ENCODE peak calls at places on chromosomes 3 and 15, in eight cellular contexts. H, B, Y, G, E, Q, R and P are unnamed samples.

GRCh38 chr3:146953523-146954125 is 348.5 kb upstream of the PLSCR5 start:
- DNase-seq in R (no peak), G (no peak), Q (no peak), Y (peak; percentile 1), E (no peak), B (no peak), H (no peak), P (peak; percentile 57)

GRCh38 chr15:92655178-92655995 is at the start of gene FAM174B:
- DNase-seq in B (no peak), Y (no peak), Q (no peak), H (no peak), G (peak; percentile 57), E (no peak), R (no peak), P (peak; percentile 84)

GRCh38 chr3:188646592-188646991 is 492.6 kb downstream of the LPP start:
- DNase-seq in H (no peak), Y (peak; percentile 26), G (no peak), E (no peak), R (no peak), Q (no peak), B (peak; percentile 37), P (no peak)

GRCh38 chr3:5162102-5162501 is 25.4 kb upstream of the EDEM1 start:
- DNase-seq in E (no peak), R (peak; percentile 51), G (no peak), Y (peak; percentile 79), Q (no peak), B (no peak), H (peak; percentile 84), P (peak; percentile 13)

GRCh38 chr15:31752363-31752762 is 278.0 kb upstream of the CHRNA7 start:
- DNase-seq in H (no peak), G (no peak), Q (no peak), E (no peak), B (no peak), Y (peak; percentile 1), R (peak; percentile 6), P (no peak)

GRCh38 chr3:30548605-30549004 is 57.8 kb upstream of the TGFBR2 start:
- DNase-seq in E (no peak), B (peak; percentile 64), R (peak; percentile 32), Y (no peak), G (no peak), Q (peak; percentile 4), H (no peak), P (no peak)

GRCh38 chr3:111846717-111847116 is 12.3 kb upstream of the PHLDB2 start:
- DNase-seq in Q (no peak), G (no peak), H (peak; percentile 46), E (no peak), Y (peak; percentile 91), R (peak; percentile 93), B (no peak), P (no peak)

GRCh38 chr15:45121020-45121419 is 6.9 kb downstream of the DUOXA2 start:
- DNase-seq in G (no peak), B (no peak), Q (no peak), E (no peak), R (no peak), H (no peak), Y (no peak), P (no peak)

GRCh38 chr3:12237076-12237475 is 51.8 kb upstream of the PPARG start:
- DNase-seq in E (no peak), Y (no peak), Q (no peak), B (no peak), G (no peak), H (no peak), R (no peak), P (no peak)

GRCh38 chr15:22811640-22812039 is 25.2 kb downstream of the NIPA1 start:
- DNase-seq in R (no peak), Q (no peak), B (peak; percentile 27), E (no peak), Y (peak; percentile 12), H (peak; percentile 57), G (no peak), P (peak; percentile 54)

DNA sequence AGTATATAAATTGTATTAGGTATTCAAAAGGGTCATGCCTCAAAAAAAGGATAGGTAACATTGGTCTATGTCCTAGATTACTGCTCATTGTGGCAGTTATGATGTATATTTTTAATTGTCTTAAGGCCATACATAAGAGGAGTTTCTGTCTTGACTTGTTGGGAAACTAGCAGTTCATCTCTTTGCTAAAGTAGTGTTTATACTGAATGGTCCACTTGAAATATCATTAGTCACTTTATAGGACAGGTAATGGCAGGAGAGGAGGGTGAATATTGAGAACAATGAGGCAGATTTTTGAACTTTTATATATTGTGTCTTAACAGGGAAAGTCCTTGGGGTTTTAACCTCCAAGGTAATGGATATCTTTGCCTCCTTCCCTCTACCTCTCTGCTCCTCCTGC is 58.4 kb downstream of the TP63 start:
- DNase-seq in Y (no peak), Q (no peak), B (no peak), G (no peak), R (peak; percentile 59), H (no peak), E (no peak), P (no peak)
- H3K27ac ChIP-seq in Y (no peak overlapping the region), Q (no peak overlapping the region), B (no peak overlapping the region), G (no peak overlapping the region), R (no peak overlapping the region), H (no peak overlapping the region), E (no peak overlapping the region), P (no peak overlapping the region)

GRCh38 chr3:133477497-133477896 is 77.6 kb downstream of the BFSP2 start:
- DNase-seq in H (no peak), Y (no peak), B (peak; percentile 95), Q (no peak), E (no peak), R (no peak), G (no peak), P (no peak)

GRCh38 chr3:133474251-133474801 is 74.5 kb downstream of the BFSP2 start:
- DNase-seq in Q (no peak), B (no peak), E (peak; percentile 62), G (peak; percentile 57), R (no peak), Y (peak; percentile 89), H (no peak), P (peak; percentile 59)

GRCh38 chr3:133476971-133477375 is 77.1 kb downstream of the BFSP2 start:
- DNase-seq in H (no peak), G (no peak), B (peak; percentile 72), Q (no peak), R (no peak), Y (no peak), E (no peak), P (no peak)

GRCh38 chr3:133472889-133473288 is 73.0 kb downstream of the BFSP2 start:
- DNase-seq in Y (no peak), R (no peak), G (no peak), H (no peak), E (no peak), B (peak; percentile 81), Q (no peak), P (peak; percentile 22)

DNA sequence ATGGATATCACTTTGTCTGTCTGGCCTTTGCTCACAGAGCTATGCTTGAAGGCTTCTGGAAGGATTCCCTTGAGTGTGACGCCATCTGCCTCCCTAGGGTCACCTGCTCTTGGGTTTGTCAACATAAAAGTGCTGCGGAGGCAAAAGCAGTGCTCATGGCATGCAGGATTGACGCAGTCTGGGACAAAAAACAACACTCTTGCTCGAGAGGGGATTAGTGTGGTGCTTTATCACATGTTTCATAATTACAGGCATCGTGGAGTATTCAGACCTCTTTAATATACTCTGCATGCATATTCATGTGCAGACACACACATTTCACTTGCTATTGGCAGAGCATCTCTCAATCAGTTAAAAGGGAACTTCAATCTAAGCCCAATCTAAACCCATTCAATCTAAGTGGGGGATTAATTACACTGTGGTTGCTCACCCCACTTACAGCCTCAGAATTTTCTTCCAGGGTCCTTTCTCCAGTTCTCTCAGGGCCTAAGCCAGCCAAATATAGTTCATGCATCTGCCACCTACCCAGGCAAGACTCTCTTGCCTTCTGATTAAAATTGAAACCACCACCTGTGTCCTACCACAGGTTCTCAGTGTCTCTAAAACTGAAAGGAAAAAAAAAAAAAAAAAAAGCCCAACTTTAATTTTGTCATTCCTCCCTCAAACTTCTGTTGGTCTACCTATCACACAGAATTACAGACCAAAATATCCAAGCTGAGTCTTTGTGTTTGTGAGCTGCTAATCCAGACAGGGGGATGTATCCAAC is 75.6 kb downstream of the BFSP2 start:
- DNase-seq in G (no peak), Q (peak; percentile 10), H (no peak), R (no peak), E (no peak), Y (no peak), B (peak; percentile 95), P (no peak)
- H3K4me3 ChIP-seq in G (no peak overlapping the region), Q (peak overlapping the region; percentile 69), H (no peak overlapping the region), R (no peak overlapping the region), E (no peak overlapping the region), Y (no peak overlapping the region), B (peak overlapping the region; percentile 57), P (no peak overlapping the region)

DNA sequence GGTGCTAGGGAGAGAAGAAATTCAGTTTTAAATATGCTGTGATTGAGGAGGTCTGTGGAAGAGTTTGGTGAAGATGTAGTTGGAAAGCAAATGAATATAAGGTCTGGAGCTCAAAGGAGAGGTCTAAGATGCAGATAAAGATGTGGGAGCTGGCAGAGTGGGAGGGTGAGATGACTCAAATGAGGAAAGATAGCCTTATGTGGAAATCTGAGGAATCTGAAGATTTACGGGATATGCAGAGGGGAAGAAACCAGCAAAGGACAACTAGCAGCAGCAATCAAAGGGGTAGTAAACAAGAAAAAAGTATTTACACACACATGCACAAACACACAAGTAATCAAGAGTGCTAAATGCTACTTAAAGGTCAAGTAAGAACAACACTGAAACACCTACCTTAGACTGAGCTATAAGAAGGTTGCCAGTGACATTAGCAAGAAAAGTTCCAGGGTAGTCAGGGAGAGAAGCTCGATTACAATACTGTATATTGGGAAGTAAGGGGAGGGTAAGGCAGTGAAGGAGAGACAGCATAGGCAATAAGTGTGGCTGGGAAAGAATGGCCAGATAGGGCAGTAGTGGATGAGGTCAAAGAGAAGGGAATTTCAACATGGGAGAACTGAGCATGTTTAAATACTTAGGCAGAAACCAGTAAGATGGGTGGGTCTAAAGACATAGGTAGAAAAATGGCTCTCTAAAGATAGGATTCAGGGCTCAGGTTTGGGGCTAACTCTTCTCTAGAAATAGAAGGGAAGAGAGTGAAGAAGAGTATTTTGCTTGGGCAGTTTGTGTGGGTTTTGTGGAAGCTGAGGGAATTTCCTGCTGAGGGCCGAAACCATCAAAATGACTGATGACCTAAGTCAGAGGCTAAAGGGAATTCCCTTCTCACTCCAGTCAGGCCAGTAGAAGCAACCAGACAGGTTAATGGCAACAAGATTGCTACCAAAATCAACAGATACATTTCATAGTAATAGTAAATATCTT is 8.9 kb downstream of the CMTM6 start:
- DNase-seq in H (peak; percentile 17), E (no peak), Y (peak; percentile 40), G (no peak), B (no peak), R (peak; percentile 81), Q (no peak), P (no peak)
- H3K27ac ChIP-seq in H (peak overlapping the region; percentile 1), E (no peak overlapping the region), Y (no peak overlapping the region), G (no peak overlapping the region), B (no peak overlapping the region), R (peak overlapping the region; percentile 16), Q (peak overlapping the region; percentile 35), P (no peak overlapping the region)

GRCh38 chr3:89165636-89166312 is 58.4 kb downstream of the EPHA3 start:
- DNase-seq in Q (no peak), E (no peak), Y (no peak), B (no peak), H (no peak), G (no peak), R (no peak), P (peak; percentile 72)
- H3K4me3 ChIP-seq in Q (no peak overlapping the region), E (no peak overlapping the region), Y (no peak overlapping the region), B (no peak overlapping the region), H (no peak overlapping the region), G (no peak overlapping the region), R (no peak overlapping the region), P (no peak overlapping the region)